ENCODE peak calls at places on chromosomes 5 and 9, in six cellular contexts. A is neuronal stem cell, R is trophoblast cell, I is H1, J is IMR-90, C is H9. H is an unnamed sample.

GRCh38 chr5:115657883-115658233 is 32.0 kb upstream of the TMED7 start:
- DNase-seq in A (no peak), R (peak; percentile 65), I (no peak), J (peak; percentile 81), C (no peak), H (peak; percentile 25)

GRCh38 chr5:126443374-126443851 is 20.2 kb downstream of the GRAMD2B start:
- DNase-seq in A (no peak), R (no peak), I (no peak), J (peak; percentile 18), C (no peak), H (no peak)

GRCh38 chr5:65142511-65143011 is 339.2 kb downstream of the ADAMTS6 start:
- DNase-seq in A (peak; percentile 82), R (peak; percentile 36), I (no peak), J (peak; percentile 74), C (peak; percentile 43), H (peak; percentile 58)

GRCh38 chr5:95350631-95351030 is 40.5 kb upstream of the FAM81B start:
- DNase-seq in A (no peak), R (no peak), I (no peak), J (no peak), C (no peak), H (no peak)

GRCh38 chr9:133955821-133956411 is 36.2 kb downstream of the VAV2 start:
- DNase-seq in A (peak; percentile 47), R (no peak), I (peak; percentile 77), J (peak; percentile 47), C (peak; percentile 74), H (peak; percentile 71)

GRCh38 chr5:95822038-95822407 is 503 bp downstream of the GLRX start:
- DNase-seq in A (peak; percentile 32), R (peak; percentile 53), I (no peak), J (peak; percentile 25), C (peak; percentile 55), H (peak; percentile 72)

GRCh38 chr9:97293207-97293721 is 14.2 kb upstream of the CCDC180 start:
- DNase-seq in A (no peak), R (no peak), I (no peak), J (peak; percentile 27), C (no peak), H (peak; percentile 27)

GRCh38 chr5:153267506-153267905 is 223.0 kb upstream of the GRIA1 start:
- DNase-seq in A (no peak), R (peak; percentile 85), I (no peak), J (no peak), C (no peak), H (no peak)

GRCh38 chr5:23064710-23065109 is 211.6 kb upstream of the CDH12 start:
- DNase-seq in A (no peak), R (no peak), I (no peak), J (no peak), C (no peak), H (no peak)

GRCh38 chr5:170336065-170336464 is 38.5 kb upstream of the LCP2 start:
- DNase-seq in A (no peak), R (no peak), I (no peak), J (no peak), C (no peak), H (no peak)

GRCh38 chr5:152556779-152557178 is 151.7 kb upstream of the NMUR2 start:
- DNase-seq in A (no peak), R (no peak), I (no peak), J (no peak), C (no peak), H (no peak)

GRCh38 chr9:111074395-111074794 is 36.1 kb upstream of the LPAR1 start:
- DNase-seq in A (no peak), R (no peak), I (no peak), J (no peak), C (no peak), H (no peak)

GRCh38 chr5:179720222-179720621 is 12.4 kb upstream of the MAML1 start:
- DNase-seq in A (no peak), R (no peak), I (no peak), J (peak; percentile 32), C (no peak), H (no peak)
- H4K91ac ChIP-seq in A (no peak overlapping the region), R (no peak overlapping the region), I (no peak overlapping the region), J (no peak overlapping the region), C (no peak overlapping the region), H (no peak overlapping the region)

DNA sequence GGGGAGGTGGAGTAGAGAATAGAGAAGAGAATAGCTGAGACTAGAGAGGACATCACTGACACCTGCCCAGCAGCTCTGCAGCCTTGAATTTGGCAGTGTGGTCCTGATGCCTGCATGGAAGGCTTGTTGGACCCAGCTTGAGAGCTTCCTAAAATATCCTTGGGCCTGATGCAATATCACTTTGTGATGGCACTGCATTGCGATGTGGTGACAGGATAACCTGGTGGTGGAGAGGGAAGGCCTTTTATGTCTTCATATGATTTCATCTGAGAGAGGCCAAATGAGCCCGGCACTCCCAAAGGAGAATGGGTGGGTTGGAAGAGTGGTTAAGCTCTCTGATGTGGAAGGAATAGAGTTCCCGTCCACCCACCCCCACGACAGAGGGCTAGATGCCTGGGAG is 99.6 kb upstream of the SSBP2 start:
- DNase-seq in A (no peak), R (peak; percentile 88), I (no peak), J (peak; percentile 43), C (no peak), H (no peak)
- H2BK120ac ChIP-seq in A (no peak overlapping the region), R (peak overlapping the region; percentile 23), I (peak overlapping the region; percentile 30), J (peak overlapping the region; percentile 97), C (no peak overlapping the region), H (peak overlapping the region; percentile 29)

DNA sequence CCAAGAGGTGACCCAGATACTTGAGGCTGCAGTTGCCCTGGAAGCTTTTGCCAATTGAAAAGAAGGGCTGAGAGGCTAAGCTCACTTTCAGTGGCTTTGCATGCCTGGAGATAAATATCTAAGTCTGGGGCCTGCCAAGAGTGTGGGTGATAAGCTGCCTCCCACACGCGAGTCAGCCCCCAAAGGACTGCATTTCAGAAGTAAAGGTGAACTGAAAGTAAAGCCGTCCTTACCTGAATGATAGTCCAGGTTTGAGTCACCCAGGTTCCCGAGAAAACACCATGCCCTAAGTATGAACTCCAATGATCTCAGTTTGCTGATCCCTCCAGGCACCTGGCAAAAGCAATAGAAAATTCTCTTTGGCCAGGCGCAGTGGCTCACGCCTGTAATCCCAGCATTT is 22.5 kb upstream of the N4BP3 start:
- DNase-seq in A (no peak), R (no peak), I (no peak), J (no peak), C (no peak), H (no peak)
- H4K91ac ChIP-seq in A (no peak overlapping the region), R (no peak overlapping the region), I (no peak overlapping the region), J (no peak overlapping the region), C (no peak overlapping the region), H (no peak overlapping the region)

GRCh38 chr5:54586336-54586735 is 68.8 kb downstream of the SNX18 start:
- DNase-seq in A (no peak), R (no peak), I (no peak), J (no peak), C (no peak), H (no peak)

GRCh38 chr5:54577542-54577941 is 60.0 kb downstream of the SNX18 start:
- DNase-seq in A (no peak), R (no peak), I (no peak), J (no peak), C (no peak), H (no peak)

GRCh38 chr5:54581831-54582548 is 64.4 kb downstream of the SNX18 start:
- DNase-seq in A (no peak), R (no peak), I (no peak), J (peak; percentile 36), C (no peak), H (no peak)

DNA sequence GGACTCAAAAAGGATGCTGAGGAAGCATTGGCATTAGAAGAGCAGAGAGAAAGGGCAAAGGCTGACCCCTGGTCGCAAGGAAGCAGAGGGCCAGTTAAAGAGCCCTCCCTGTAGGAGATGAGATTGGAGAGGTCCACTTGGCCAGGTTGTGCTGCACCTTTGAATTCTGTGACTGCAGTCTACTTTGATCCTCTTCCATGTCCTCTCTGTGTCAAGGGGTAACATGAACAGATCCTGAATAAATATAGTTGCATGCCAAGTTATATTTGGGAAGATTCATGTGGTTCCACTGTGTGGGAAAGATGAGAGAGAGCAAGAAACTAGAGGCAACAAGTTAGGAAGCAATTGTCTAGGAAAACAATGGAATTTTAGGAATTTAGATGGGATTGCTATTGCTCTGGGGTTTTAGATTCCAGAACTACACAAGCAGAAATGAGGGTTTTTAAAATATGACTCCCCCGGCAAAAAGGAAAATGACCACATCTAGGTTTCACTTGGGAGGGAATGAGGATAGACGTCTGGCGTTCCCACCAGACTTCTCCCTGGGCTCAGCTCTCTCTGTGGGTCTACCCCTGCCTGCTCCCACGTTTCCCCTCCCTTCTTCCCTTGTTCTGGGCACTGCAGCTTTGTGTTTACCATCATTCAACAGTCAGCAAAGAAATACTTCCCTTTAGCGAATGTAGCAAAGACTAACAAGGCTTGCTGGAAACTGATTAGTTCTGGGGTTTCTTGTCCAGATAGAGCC is 63.6 kb downstream of the SNX18 start:
- DNase-seq in A (no peak), R (peak; percentile 29), I (no peak), J (peak; percentile 27), C (no peak), H (peak; percentile 18)
- H2BK120ac ChIP-seq in A (no peak overlapping the region), R (peak overlapping the region; percentile 53), I (no peak overlapping the region), J (peak overlapping the region; percentile 94), C (no peak overlapping the region), H (no peak overlapping the region)

GRCh38 chr5:171762841-171763408 is 22.7 kb upstream of the SMIM23 start:
- DNase-seq in A (no peak), R (no peak), I (no peak), J (no peak), C (no peak), H (no peak)
- H4K91ac ChIP-seq in A (no peak overlapping the region), R (no peak overlapping the region), I (no peak overlapping the region), J (no peak overlapping the region), C (no peak overlapping the region), H (no peak overlapping the region)

DNA sequence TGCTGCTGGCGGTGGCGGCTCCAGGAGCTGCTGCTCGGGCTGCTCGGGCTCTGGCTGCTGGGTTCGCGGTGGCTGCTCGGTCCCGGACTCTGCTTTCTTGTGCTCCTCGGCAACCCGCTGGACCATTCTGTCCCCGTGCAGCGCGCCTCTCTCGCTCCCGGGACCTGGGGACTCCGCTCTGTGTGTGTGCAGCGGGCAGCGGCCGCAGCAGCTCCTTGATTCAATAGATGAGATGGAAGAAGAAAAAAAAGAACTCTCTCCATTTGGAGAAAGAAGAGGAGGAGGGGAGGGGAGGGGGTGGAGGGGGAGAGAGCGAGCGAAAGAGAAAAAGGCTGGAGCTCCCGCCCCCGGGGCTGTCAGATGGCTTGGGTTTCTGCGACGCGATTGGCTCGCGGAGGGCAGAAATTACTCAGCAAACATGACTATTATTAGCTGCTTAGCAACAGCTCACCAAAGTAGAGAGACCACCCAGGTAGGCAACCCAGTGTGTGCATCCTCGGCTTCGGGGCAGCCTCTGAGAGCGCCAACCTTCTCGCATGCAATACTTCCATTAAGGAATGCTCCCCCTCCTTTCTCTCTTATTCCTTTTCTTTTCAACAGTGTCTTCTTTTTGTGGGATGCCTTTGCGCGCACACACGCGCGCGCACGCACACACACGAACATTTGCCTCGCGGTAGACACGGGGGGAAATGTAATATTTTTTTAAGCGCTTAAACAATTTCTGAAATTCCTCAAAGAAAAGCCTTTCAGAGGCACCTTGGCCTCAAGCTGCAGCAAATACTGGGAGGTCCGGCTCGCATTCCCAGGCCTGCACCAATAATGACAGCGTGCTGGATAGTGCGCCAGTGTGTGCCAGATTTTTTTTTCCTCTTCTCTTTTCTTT is 7.6 kb downstream of the PTCH1 start:
- DNase-seq in A (peak; percentile 97), R (peak; percentile 87), I (peak; percentile 82), J (peak; percentile 92), C (peak; percentile 96), H (peak; percentile 98)
- H2BK120ac ChIP-seq in A (peak overlapping the region; percentile 62), R (peak overlapping the region; percentile 41), I (no peak overlapping the region), J (no peak overlapping the region), C (no peak overlapping the region), H (peak overlapping the region; percentile 97)